ENCODE peak calls at places on chromosomes 16 and 17, in four cellular contexts. One of them, this sample, is unnamed.

GRCh38 chr17:2453325-2453724 is 52.5 kb upstream of the MNT start:
- DNase-seq in GM12878: no peak
- DNase-seq in K562: no peak
- DNase-seq in A549: no peak
- DNase-seq in this sample: no peak

GRCh38 chr17:57892146-57892819 is 42.4 kb upstream of the MRPS23 start:
- DNase-seq in K562: peak
- DNase-seq in GM12878: no peak
- DNase-seq in A549: peak
- DNase-seq in this sample: peak

GRCh38 chr17:65071861-65072260 is 15.3 kb upstream of the GNA13 start:
- DNase-seq in GM12878: no peak
- DNase-seq in K562: no peak
- DNase-seq in A549: peak
- DNase-seq in this sample: peak

GRCh38 chr17:46870116-46870803 is 18.9 kb downstream of the WNT9B start:
- DNase-seq in A549: no peak
- DNase-seq in GM12878: no peak
- DNase-seq in K562: no peak
- DNase-seq in this sample: peak

GRCh38 chr17:31061678-31062077 is 33.1 kb upstream of the NF1 start:
- DNase-seq in K562: no peak
- DNase-seq in GM12878: no peak
- DNase-seq in A549: no peak
- DNase-seq in this sample: no peak

GRCh38 chr17:48311324-48311723 is 118.7 kb downstream of the SKAP1 start:
- DNase-seq in K562: no peak
- DNase-seq in A549: no peak
- DNase-seq in GM12878: no peak
- DNase-seq in this sample: no peak

GRCh38 chr17:28325221-28325620 is 6.2 kb downstream of the TMEM97 start:
- DNase-seq in A549: no peak
- DNase-seq in GM12878: no peak
- DNase-seq in K562: no peak
- DNase-seq in this sample: no peak

GRCh38 chr16:67234180-67234597 is 7.3 kb downstream of the TMEM208 start:
- DNase-seq in K562: no peak
- DNase-seq in GM12878: no peak
- DNase-seq in A549: no peak
- DNase-seq in this sample: no peak

GRCh38 chr16:14325921-14326401 is 254.8 kb downstream of the MRTFB start:
- DNase-seq in K562: no peak
- DNase-seq in GM12878: no peak
- DNase-seq in A549: no peak
- DNase-seq in this sample: no peak

GRCh38 chr17:51653902-51654301 is 393.6 kb downstream of the UTP18 start:
- DNase-seq in GM12878: no peak
- DNase-seq in A549: peak
- DNase-seq in K562: no peak
- DNase-seq in this sample: no peak

GRCh38 chr16:51818342-51818944 is 667.4 kb upstream of the SALL1 start:
- DNase-seq in A549: no peak
- DNase-seq in K562: no peak
- DNase-seq in GM12878: no peak
- DNase-seq in this sample: peak

GRCh38 chr16:50702725-50703124 is 9.3 kb downstream of the NOD2 start:
- DNase-seq in K562: no peak
- DNase-seq in A549: no peak
- DNase-seq in GM12878: no peak
- DNase-seq in this sample: no peak

GRCh38 chr17:76132574-76133338 is 8.3 kb downstream of the FOXJ1 start:
- DNase-seq in GM12878: no peak
- DNase-seq in K562: no peak
- DNase-seq in A549: no peak
- DNase-seq in this sample: peak

GRCh38 chr16:14249291-14250032 is 178.3 kb downstream of the MRTFB start:
- DNase-seq in A549: peak
- DNase-seq in K562: peak
- DNase-seq in GM12878: peak
- DNase-seq in this sample: peak

GRCh38 chr16:74825941-74826340 is 51.3 kb upstream of the FA2H start:
- DNase-seq in K562: no peak
- DNase-seq in A549: no peak
- DNase-seq in GM12878: no peak
- DNase-seq in this sample: no peak

GRCh38 chr17:19368119-19368660 is 5.7 kb upstream of the B9D1 start:
- DNase-seq in K562: no peak
- DNase-seq in GM12878: no peak
- DNase-seq in A549: no peak
- DNase-seq in this sample: no peak

GRCh38 chr16:86946396-86946795 is 368.0 kb downstream of the FOXL1 start:
- DNase-seq in GM12878: no peak
- DNase-seq in A549: peak
- DNase-seq in K562: no peak
- DNase-seq in this sample: peak

GRCh38 chr17:33929181-33929724 is 325.8 kb upstream of the CCL2 start:
- DNase-seq in A549: no peak
- DNase-seq in K562: no peak
- DNase-seq in GM12878: no peak
- DNase-seq in this sample: no peak

GRCh38 chr17:56142325-56142724 is 10.9 kb upstream of the ANKFN1 start:
- DNase-seq in A549: no peak
- DNase-seq in GM12878: no peak
- DNase-seq in K562: no peak
- DNase-seq in this sample: no peak

GRCh38 chr17:28357061-28357900 is at the start of gene POLDIP2:
- DNase-seq in A549: peak
- DNase-seq in GM12878: peak
- DNase-seq in K562: peak
- DNase-seq in this sample: peak

GRCh38 chr16:22092143-22092933 is at the start of gene VWA3A:
- DNase-seq in A549: no peak
- DNase-seq in GM12878: no peak
- DNase-seq in K562: no peak
- DNase-seq in this sample: no peak

GRCh38 chr16:83704656-83705055 is 103.1 kb upstream of the HSBP1 start:
- DNase-seq in GM12878: no peak
- DNase-seq in K562: no peak
- DNase-seq in A549: no peak
- DNase-seq in this sample: no peak

GRCh38 chr16:11619327-11619851 is 32.7 kb upstream of the LITAF start:
- DNase-seq in K562: no peak
- DNase-seq in A549: no peak
- DNase-seq in GM12878: peak
- DNase-seq in this sample: no peak

GRCh38 chr16:11618107-11618717 is 31.5 kb upstream of the LITAF start:
- DNase-seq in GM12878: no peak
- DNase-seq in A549: no peak
- DNase-seq in K562: no peak
- DNase-seq in this sample: no peak

GRCh38 chr16:11614587-11615175 is 28.0 kb upstream of the LITAF start:
- DNase-seq in K562: no peak
- DNase-seq in GM12878: no peak
- DNase-seq in A549: no peak
- DNase-seq in this sample: no peak

GRCh38 chr16:11613381-11614303 is 26.9 kb upstream of the LITAF start:
- DNase-seq in GM12878: no peak
- DNase-seq in K562: peak
- DNase-seq in A549: no peak
- DNase-seq in this sample: peak

DNA sequence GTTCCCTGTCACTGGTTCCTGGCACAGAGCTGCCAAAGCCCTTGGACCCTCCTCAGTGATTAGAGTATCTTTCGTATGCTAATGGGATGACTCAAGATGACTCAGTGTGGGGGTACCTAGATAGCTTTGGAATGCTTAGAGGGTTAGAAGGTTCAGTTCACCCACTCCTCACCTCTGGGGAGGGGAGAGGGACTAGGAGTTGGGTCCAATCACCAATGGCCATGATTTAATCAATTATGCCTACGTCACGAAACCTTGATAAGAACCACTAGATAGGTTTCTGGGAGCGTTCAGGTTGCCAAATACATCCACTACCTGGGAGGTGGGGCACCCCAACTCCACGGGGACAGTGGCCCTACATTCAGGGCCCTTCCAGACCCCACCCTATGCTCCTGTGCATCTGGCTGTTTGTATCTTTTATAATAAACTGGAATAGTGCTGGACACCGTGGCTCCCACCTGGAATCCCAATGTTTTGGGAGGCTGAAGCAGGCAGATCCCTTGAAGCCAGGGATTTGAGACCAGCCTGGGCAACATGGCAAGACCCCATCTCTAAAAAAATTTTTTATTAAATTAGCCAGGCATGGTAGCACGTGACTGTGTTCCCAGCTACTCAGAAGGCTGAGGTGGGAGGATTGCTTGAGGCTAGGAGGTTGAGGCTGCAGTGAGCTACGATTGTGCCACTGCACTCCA is 29.2 kb upstream of the LITAF start:
- DNase-seq in K562: peak
- DNase-seq in GM12878: no peak
- DNase-seq in A549: no peak
- DNase-seq in this sample: peak
- TF ChIP-seq CHD4 in K562: no peak
- TF ChIP-seq CHD4 in GM12878: no peak
- TF ChIP-seq CHD4 in A549: no peak
- TF ChIP-seq CHD4 in this sample: no peak

DNA sequence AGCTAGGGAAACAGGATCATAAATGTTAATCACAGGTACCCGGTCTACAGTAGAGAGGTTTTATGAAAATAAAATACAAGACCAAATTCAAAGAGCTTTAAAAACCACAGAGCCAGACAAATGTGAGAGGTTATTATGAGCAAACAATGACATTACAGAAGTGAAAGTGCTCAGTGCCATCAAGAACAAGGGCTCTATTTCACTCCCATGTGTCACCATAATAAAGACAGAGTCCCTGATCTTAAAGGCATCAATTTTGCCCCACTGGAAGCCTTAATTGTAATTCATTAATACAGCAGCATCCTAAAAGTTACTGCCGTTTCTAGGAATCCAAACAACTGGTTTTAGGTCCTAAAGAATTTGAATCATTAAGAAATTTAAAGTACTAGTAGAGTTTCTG is 43.7 kb upstream of the CDRT4 start:
- DNase-seq in K562: no peak
- DNase-seq in A549: no peak
- DNase-seq in GM12878: no peak
- DNase-seq in this sample: no peak
- TF ChIP-seq CHD4 in K562: no peak
- TF ChIP-seq CHD4 in A549: no peak
- TF ChIP-seq CHD4 in GM12878: no peak
- TF ChIP-seq CHD4 in this sample: no peak

GRCh38 chr16:2518823-2519710 is 1.1 kb upstream of the AMDHD2 start:
- DNase-seq in GM12878: no peak
- DNase-seq in K562: no peak
- DNase-seq in A549: no peak
- DNase-seq in this sample: no peak
- TF ChIP-seq CHD4 in GM12878: no peak
- TF ChIP-seq CHD4 in K562: no peak
- TF ChIP-seq CHD4 in A549: no peak
- TF ChIP-seq CHD4 in this sample: no peak

GRCh38 chr17:80270836-80271235 is 10.2 kb downstream of the RNF213 start:
- DNase-seq in GM12878: no peak
- DNase-seq in A549: peak
- DNase-seq in K562: peak
- DNase-seq in this sample: peak
- TF ChIP-seq CHD4 in GM12878: no peak
- TF ChIP-seq CHD4 in A549: no peak
- TF ChIP-seq CHD4 in K562: no peak
- TF ChIP-seq CHD4 in this sample: no peak

DNA sequence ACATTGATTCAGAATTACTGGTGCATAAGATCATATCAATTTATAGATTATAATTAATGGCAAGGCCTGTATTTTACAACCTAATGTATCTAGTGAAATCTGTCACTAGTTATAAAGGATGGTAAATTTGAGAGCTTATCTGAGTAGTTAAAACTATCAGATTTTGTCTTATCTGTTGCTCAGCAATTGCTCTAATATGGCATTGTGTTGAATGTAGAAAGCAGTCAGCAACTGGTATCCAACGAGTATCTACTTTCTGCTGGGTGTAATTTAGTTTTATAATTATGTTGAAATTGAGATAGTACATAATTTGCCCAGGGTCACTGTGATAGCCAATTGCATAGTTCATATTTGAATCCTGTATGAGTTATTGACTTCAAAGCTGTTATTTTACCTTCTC is 1005.7 kb downstream of the CDH11 start:
- DNase-seq in A549: no peak
- DNase-seq in K562: no peak
- DNase-seq in GM12878: no peak
- DNase-seq in this sample: no peak
- TF ChIP-seq CHD4 in A549: no peak
- TF ChIP-seq CHD4 in K562: no peak
- TF ChIP-seq CHD4 in GM12878: no peak
- TF ChIP-seq CHD4 in this sample: no peak

GRCh38 chr17:77736207-77736600 is 222.3 kb upstream of the TNRC6C start:
- DNase-seq in K562: no peak
- DNase-seq in A549: no peak
- DNase-seq in GM12878: no peak
- DNase-seq in this sample: no peak

GRCh38 chr17:77736721-77737120 is 221.8 kb upstream of the TNRC6C start:
- DNase-seq in K562: no peak
- DNase-seq in GM12878: no peak
- DNase-seq in A549: no peak
- DNase-seq in this sample: no peak

GRCh38 chr17:77734371-77735050 is 224.0 kb upstream of the TNRC6C start:
- DNase-seq in K562: peak
- DNase-seq in GM12878: no peak
- DNase-seq in A549: peak
- DNase-seq in this sample: peak

GRCh38 chr17:77735051-77735340 is 223.5 kb upstream of the TNRC6C start:
- DNase-seq in GM12878: no peak
- DNase-seq in A549: no peak
- DNase-seq in K562: no peak
- DNase-seq in this sample: no peak

DNA sequence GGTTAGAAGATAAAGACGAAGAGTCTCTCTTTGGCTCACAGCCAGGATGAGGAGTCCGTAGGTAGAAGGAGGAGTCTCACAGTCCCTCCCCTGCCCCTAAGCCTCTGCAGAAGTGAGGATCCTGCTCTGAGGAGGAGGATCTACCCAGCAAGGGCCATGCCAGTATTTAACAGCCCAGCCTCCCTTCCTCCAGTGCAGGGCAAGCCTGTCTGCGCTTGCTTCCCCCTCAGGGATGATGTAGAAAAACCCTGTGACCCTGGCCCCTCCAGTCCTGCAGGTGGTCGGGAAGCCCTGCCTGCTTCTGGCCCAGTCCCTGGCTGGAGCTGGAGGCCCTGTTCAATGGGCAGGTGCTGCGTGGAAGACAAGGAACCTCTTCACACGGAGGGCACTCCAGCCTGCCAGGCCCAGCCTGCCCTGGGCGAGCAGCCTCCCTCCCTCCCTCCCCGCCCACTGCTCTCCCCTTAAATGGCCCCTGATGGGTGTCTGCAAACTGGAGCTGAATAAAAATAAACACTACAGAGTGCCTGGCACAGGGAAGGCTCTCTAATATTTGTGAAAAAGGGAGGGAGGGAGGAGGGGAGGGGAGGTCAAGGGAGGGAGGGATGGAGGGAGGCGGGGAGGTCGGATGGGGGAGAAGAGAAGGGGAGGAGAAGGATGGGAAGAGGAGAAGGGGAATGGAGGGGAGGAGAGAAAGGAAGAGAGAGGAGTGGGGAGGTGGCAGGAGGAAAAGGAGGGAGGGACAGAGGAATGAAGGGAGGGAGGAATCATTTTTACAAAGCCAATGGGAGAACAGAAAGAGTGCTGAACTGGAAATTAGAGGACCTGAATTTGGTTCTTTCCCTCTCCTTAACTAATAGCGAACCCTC is 222.9 kb upstream of the TNRC6C start:
- DNase-seq in K562: peak
- DNase-seq in GM12878: no peak
- DNase-seq in A549: no peak
- DNase-seq in this sample: no peak
- TF ChIP-seq CHD4 in K562: no peak
- TF ChIP-seq CHD4 in GM12878: no peak
- TF ChIP-seq CHD4 in A549: no peak
- TF ChIP-seq CHD4 in this sample: no peak

This sample was measured in HepG2.